ENCODE peak calls at places on chromosomes 11 and 22, in nine cellular contexts. L is epithelial cell of esophagus; U is brain microvascular endothelial cell; V is endothelial cell; Z is GM20000; D is upper lobe of right lung; F is cardiac muscle cell; M is CD4-positive, alpha-beta T cell; G is astrocyte of the spinal cord. B is an unnamed sample.

GRCh38 chr11:61971177-61972111 is 4.0 kb upstream of the FTH1 start:
- DNase-seq in L (peak), U (peak), V (peak), Z (peak), D (peak), F (peak), M (peak), G (peak), B (peak)

GRCh38 chr11:66417000-66417399 is 3.8 kb upstream of the NPAS4 start:
- DNase-seq in L (no peak), U (no peak), V (no peak), Z (no peak), D (no peak), F (no peak), M (no peak), G (no peak), B (no peak)

GRCh38 chr11:21430532-21430931 is 761.1 kb downstream of the NELL1 start:
- DNase-seq in L (peak), U (no peak), V (no peak), Z (no peak), D (no peak), F (no peak), M (no peak), G (no peak), B (no peak)

GRCh38 chr22:44410396-44411056 is 87.5 kb downstream of the RTL6 start:
- DNase-seq in L (peak), U (no peak), V (no peak), Z (no peak), D (peak), F (no peak), M (no peak), G (no peak), B (no peak)

GRCh38 chr11:125954945-125955640 is 9.2 kb downstream of the VSIG10L2 start:
- DNase-seq in L (no peak), U (no peak), V (no peak), Z (no peak), D (no peak), F (no peak), M (no peak), G (no peak), B (no peak)

GRCh38 chr11:125070699-125071254 is 7.7 kb downstream of the SLC37A2 start:
- DNase-seq in L (peak), U (peak), V (no peak), Z (peak), D (peak), F (peak), M (no peak), G (peak), B (peak)

GRCh38 chr11:100247701-100248100 is 439.4 kb upstream of the ARHGAP42 start:
- DNase-seq in L (peak), U (no peak), V (no peak), Z (no peak), D (no peak), F (no peak), M (no peak), G (no peak), B (no peak)

GRCh38 chr11:8531312-8531711 is 62.7 kb downstream of the STK33 start:
- DNase-seq in L (no peak), U (no peak), V (no peak), Z (no peak), D (no peak), F (peak), M (no peak), G (no peak), B (no peak)

GRCh38 chr11:104106136-104106754 is 57.7 kb downstream of the PDGFD start:
- DNase-seq in L (no peak), U (no peak), V (no peak), Z (no peak), D (no peak), F (peak), M (no peak), G (no peak), B (no peak)

GRCh38 chr11:103202048-103202651 is 92.9 kb downstream of the DYNC2H1 start:
- DNase-seq in L (peak), U (peak), V (no peak), Z (no peak), D (no peak), F (peak), M (no peak), G (peak), B (no peak)

GRCh38 chr11:45149483-45150056 is 3.1 kb downstream of the PRDM11 start:
- DNase-seq in L (no peak), U (no peak), V (no peak), Z (no peak), D (no peak), F (no peak), M (no peak), G (no peak), B (no peak)

GRCh38 chr11:44623321-44623715 is 57.9 kb downstream of the CD82 start:
- DNase-seq in L (no peak), U (no peak), V (no peak), Z (no peak), D (peak), F (no peak), M (no peak), G (no peak), B (peak)

GRCh38 chr22:25745341-25746011 is 3.5 kb downstream of the MYO18B start:
- DNase-seq in L (peak), U (peak), V (no peak), Z (no peak), D (no peak), F (peak), M (no peak), G (peak), B (no peak)

DNA sequence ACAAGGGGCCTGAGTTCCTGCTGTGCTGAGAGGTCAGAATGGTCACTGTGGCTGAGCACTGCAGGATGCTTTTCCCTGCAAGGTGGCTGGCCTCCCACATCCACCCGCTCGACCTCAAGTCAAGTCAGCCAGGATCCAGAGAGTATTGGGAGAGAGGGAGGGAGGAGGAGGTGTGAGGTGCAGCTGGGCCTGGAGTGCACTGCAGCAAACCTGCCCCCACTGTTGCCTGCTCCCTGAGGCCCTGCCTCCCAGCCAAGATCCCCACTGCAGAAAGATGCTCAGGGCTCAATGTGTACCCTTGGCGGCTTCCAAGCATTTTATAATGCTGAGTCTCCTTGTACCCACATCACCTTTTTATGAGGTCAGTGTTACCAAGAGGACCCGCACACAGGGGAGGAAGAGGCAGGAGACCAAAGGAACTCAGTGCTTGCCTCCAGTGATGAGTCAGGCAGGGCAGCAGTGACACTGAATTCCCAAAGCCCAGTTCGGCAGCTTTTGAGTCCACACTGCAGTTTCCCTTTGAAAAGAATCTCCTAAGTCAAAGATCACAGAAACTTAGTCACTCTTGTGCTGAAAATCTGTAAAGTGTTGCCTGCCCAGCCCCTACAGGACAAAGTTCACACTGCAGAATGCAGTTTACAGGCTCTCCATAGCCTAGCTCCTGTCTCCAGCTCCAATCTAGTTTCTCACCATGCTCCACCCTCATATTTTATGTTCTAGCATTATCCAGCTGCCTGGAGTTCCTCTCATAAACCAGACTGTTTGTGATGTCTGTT is 3.1 kb downstream of the ENDOD1 start:
- DNase-seq in L (peak), U (peak), V (no peak), Z (peak), D (no peak), F (peak), M (peak), G (peak), B (no peak)
- TF ChIP-seq CTCF in L (peak), U (peak), V (no peak), Z (peak), D (peak), F (peak), M (peak), G (peak), B (peak)

GRCh38 chr11:50098186-50098725 is 65.6 kb downstream of the OR4C45 start:
- DNase-seq in L (peak), U (no peak), V (no peak), Z (no peak), D (no peak), F (no peak), M (no peak), G (no peak), B (no peak)

DNA sequence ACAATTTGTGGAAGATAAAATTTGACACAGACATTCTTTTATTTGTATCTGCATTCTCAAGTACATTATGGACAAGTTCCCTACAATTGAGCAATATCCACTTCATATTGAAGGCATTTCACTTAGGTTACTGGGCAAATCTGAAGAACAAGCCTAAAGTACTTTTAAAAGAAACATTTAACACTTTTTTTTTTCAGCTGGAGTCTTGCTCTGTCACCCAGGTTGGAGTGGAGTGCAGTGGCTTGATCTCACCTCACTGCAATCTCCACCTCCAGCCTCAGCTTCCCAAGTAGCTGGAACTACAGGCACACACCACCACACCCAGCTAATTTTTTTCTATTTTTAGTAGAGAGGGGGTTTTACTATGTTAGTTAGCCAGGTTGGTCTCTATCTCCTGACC is 70.2 kb downstream of the OR4C45 start:
- DNase-seq in L (no peak), U (no peak), V (no peak), Z (no peak), D (no peak), F (no peak), M (no peak), G (no peak), B (no peak)
- TF ChIP-seq CTCF in L (no peak), U (no peak), V (no peak), Z (no peak), D (no peak), F (no peak), M (no peak), G (no peak), B (no peak)

GRCh38 chr11:73359341-73359740 is 16.9 kb upstream of the RELT start:
- DNase-seq in L (no peak), U (peak), V (no peak), Z (no peak), D (no peak), F (peak), M (no peak), G (no peak), B (no peak)

GRCh38 chr11:73359930-73360742 is 16.1 kb upstream of the RELT start:
- DNase-seq in L (no peak), U (peak), V (peak), Z (no peak), D (no peak), F (peak), M (peak), G (peak), B (no peak)

GRCh38 chr11:73363147-73363546 is 13.1 kb upstream of the RELT start:
- DNase-seq in L (no peak), U (no peak), V (no peak), Z (no peak), D (no peak), F (no peak), M (no peak), G (no peak), B (no peak)

GRCh38 chr11:73361953-73362776 is 14.0 kb upstream of the RELT start:
- DNase-seq in L (no peak), U (no peak), V (peak), Z (no peak), D (no peak), F (no peak), M (no peak), G (no peak), B (no peak)

GRCh38 chr11:73360743-73361369 is 15.3 kb upstream of the RELT start:
- DNase-seq in L (no peak), U (no peak), V (no peak), Z (no peak), D (no peak), F (no peak), M (no peak), G (no peak), B (no peak)
- TF ChIP-seq CTCF in L (no peak), U (no peak), V (peak), Z (no peak), D (no peak), F (no peak), M (no peak), G (no peak), B (no peak)

GRCh38 chr22:22380098-22381030 is 128.2 kb downstream of the ZNF280B start:
- DNase-seq in L (no peak), U (no peak), V (peak), Z (peak), D (no peak), F (no peak), M (no peak), G (no peak), B (no peak)
- TF ChIP-seq CTCF in L (no peak), U (peak), V (no peak), Z (peak), D (no peak), F (no peak), M (no peak), G (peak), B (no peak)

GRCh38 chr11:81963018-81963417 is 770.6 kb downstream of the FAM181B start:
- DNase-seq in L (no peak), U (no peak), V (no peak), Z (no peak), D (no peak), F (peak), M (no peak), G (no peak), B (no peak)
- TF ChIP-seq CTCF in L (peak), U (peak), V (peak), Z (no peak), D (peak), F (peak), M (peak), G (peak), B (peak)

GRCh38 chr11:244376-244775 is 7.6 kb downstream of the PSMD13 start:
- DNase-seq in L (no peak), U (no peak), V (no peak), Z (no peak), D (no peak), F (no peak), M (no peak), G (no peak), B (no peak)
- TF ChIP-seq CTCF in L (no peak), U (no peak), V (no peak), Z (no peak), D (no peak), F (no peak), M (no peak), G (no peak), B (no peak)

GRCh38 chr22:17566776-17567175 is 3.5 kb downstream of the SLC25A18 start:
- DNase-seq in L (no peak), U (no peak), V (no peak), Z (no peak), D (no peak), F (no peak), M (no peak), G (no peak), B (no peak)

GRCh38 chr22:17565986-17566687 is 2.8 kb downstream of the SLC25A18 start:
- DNase-seq in L (no peak), U (no peak), V (no peak), Z (no peak), D (no peak), F (no peak), M (no peak), G (no peak), B (no peak)

GRCh38 chr22:17559188-17559587 is 4.1 kb upstream of the SLC25A18 start:
- DNase-seq in L (no peak), U (no peak), V (no peak), Z (no peak), D (no peak), F (no peak), M (no peak), G (no peak), B (no peak)

GRCh38 chr22:17563936-17564391 is 666 bp downstream of the SLC25A18 start:
- DNase-seq in L (no peak), U (no peak), V (no peak), Z (no peak), D (no peak), F (peak), M (no peak), G (peak), B (no peak)

GRCh38 chr22:17562906-17563870 is at the start of gene SLC25A18:
- DNase-seq in L (no peak), U (no peak), V (no peak), Z (no peak), D (no peak), F (peak), M (no peak), G (no peak), B (no peak)
- TF ChIP-seq CTCF in L (no peak), U (peak), V (no peak), Z (no peak), D (no peak), F (peak), M (no peak), G (peak), B (no peak)